ENCODE peak calls at places on chromosomes 16 and 17, in four cellular contexts. H is H1, T is SK-N-SH, K is A549. I is an unnamed sample. For H3K4me1, the result is how much of the 10 kb centered on the place peaks cover.

GRCh38 chr16:70767377-70768204 is 33.4 kb downstream of the VAC14 start:
- DNase-seq in K (no peak), T (no peak), H (no peak), I (no peak)

GRCh38 chr16:23728112-23728477 is 15.1 kb upstream of the ERN2 start:
- DNase-seq in T (no peak), K (no peak), H (no peak), I (no peak)

GRCh38 chr16:85372627-85373372 is 240.3 kb upstream of the GSE1 start:
- DNase-seq in H (no peak), T (no peak), K (peak), I (no peak)

GRCh38 chr16:4538067-4538385 is 547 bp downstream of the CDIP1 start:
- DNase-seq in K (no peak), H (no peak), T (no peak), I (peak)

GRCh38 chr17:15966183-15966878 is 21.4 kb downstream of the ADORA2B start:
- DNase-seq in K (no peak), T (no peak), H (no peak), I (peak)

GRCh38 chr16:2675021-2675420 is 7.3 kb upstream of the KCTD5 start:
- DNase-seq in H (no peak), T (no peak), K (no peak), I (no peak)

GRCh38 chr17:29176500-29177351 is 3.5 kb downstream of the MYO18A start:
- DNase-seq in K (peak), H (peak), T (peak), I (peak)

GRCh38 chr17:29840884-29841283 is 89.1 kb downstream of the SSH2 start:
- DNase-seq in T (no peak), K (no peak), H (no peak), I (peak)

GRCh38 chr17:59298512-59298911 is 32.9 kb upstream of the YPEL2 start:
- DNase-seq in T (no peak), H (no peak), K (no peak), I (no peak)

GRCh38 chr17:32596206-32596605 is 109.4 kb downstream of the CDK5R1 start:
- DNase-seq in K (no peak), T (no peak), H (no peak), I (no peak)

GRCh38 chr17:50396261-50397110 is 837 bp downstream of the LRRC59 start:
- DNase-seq in T (peak), H (no peak), K (peak), I (peak)

GRCh38 chr16:54331241-54332002 is 44.8 kb upstream of the IRX3 start:
- DNase-seq in H (peak), K (no peak), T (no peak), I (no peak)

GRCh38 chr17:36463916-36464764 is 22.3 kb upstream of the ZNHIT3 start:
- DNase-seq in K (peak), T (no peak), H (peak), I (peak)

GRCh38 chr17:50093807-50094206 is 1.3 kb upstream of the PDK2 start:
- DNase-seq in H (no peak), K (no peak), T (no peak), I (no peak)

GRCh38 chr17:39782481-39782880 is 44.7 kb downstream of the GRB7 start:
- DNase-seq in T (no peak), K (no peak), H (no peak), I (peak)

GRCh38 chr17:66426397-66427033 is 124.1 kb downstream of the PRKCA start:
- DNase-seq in T (no peak), H (no peak), K (peak), I (no peak)

GRCh38 chr16:72241930-72242329 is 70.0 kb upstream of the PMFBP1 start:
- DNase-seq in H (no peak), T (peak), K (peak), I (peak)

GRCh38 chr17:17928422-17929386 is 43.5 kb downstream of the TOM1L2 start:
- DNase-seq in K (no peak), T (no peak), H (no peak), I (peak)

GRCh38 chr17:79613195-79613517 is 2.3 kb upstream of the RBFOX3 start:
- DNase-seq in T (no peak), K (no peak), H (no peak), I (no peak)

GRCh38 chr17:72850410-72850809 is 242.1 kb downstream of the SLC39A11 start:
- DNase-seq in T (no peak), H (no peak), K (peak), I (no peak)

GRCh38 chr17:49513616-49514373 is 18.7 kb downstream of the NGFR start:
- DNase-seq in H (no peak), T (no peak), K (no peak), I (no peak)

GRCh38 chr17:32331243-32332040 is 10.5 kb downstream of the C17orf75 start:
- DNase-seq in K (no peak), T (no peak), H (no peak), I (no peak)

DNA sequence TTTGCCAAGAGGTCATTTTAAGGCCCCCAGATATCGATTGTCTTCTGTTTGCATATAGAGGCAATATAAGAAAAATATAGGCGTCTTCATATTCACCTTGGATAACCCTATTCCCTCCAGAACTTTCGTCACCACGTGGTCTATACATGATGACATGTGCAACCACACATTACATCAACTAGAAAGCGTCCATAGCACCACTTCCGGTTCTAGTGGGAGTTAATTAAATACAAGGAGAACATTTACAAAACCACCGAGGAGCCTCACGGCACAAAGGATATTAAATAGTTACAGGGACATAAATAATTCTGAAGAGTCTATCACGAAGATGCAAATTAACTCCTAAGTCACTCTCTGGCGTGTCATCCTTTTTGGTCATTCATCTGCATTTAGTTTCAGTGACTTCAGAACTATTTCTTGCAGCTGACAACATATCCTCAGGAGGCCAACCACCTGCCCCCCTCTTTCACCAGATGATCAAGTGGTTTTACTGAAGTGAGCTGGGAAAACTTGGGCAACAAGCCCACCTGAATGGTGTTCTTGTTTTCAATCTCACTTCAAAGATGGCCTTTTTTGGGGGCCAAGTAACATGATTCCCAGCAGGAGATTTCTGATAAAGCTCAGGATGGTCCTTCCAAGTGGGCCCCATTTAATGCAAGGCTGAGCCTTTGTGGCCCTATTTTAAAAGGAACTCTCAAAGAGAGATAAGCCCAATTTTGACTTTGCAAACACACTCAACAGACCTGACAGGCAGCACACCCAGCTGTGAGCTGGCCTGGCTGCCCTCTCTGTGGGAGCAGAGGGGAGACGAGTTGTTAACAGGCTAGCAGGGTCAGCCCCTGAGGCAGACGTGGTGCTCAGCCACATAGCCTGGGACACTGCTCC is 15.3 kb downstream of the CMTM3 start:
- DNase-seq in K (no peak), T (no peak), H (no peak), I (no peak)
- H3K4me1 ChIP-seq in K (under half), T (under half), H (under half), I (under half)

GRCh38 chr16:977896-978295 is 3.7 kb upstream of the SOX8 start:
- DNase-seq in K (no peak), T (no peak), H (no peak), I (no peak)
- H3K4me2 ChIP-seq in K (no peak), T (no peak), H (no peak), I (no peak)

DNA sequence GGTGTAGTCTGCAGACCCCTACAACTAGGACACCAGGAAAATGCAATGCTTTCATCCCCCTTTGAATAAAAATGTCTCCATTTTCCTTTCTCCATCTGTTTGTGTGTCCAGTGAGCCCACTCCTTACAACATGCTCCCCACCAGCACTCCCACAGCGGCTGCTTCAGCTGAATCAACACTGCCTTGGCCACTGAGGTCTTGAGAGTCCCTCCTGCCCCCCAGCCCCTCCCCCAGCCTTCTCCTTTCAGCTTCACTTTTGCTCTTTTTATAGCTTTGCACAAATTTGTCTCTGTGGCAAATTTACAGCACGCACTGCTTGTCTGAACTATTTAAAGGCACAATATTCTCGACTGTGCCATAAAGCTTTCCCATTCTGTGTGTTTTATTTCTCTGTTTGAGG is 579.4 kb downstream of the TOX3 start:
- DNase-seq in T (no peak), H (no peak), K (no peak), I (no peak)
- TF ChIP-seq MAX in T (no peak), H (no peak), K (no peak), I (no peak)

GRCh38 chr16:57264950-57265371 is 19.5 kb downstream of the PLLP start:
- DNase-seq in H (no peak), T (peak), K (no peak), I (no peak)

GRCh38 chr16:57262841-57263584 is 18.0 kb downstream of the ARL2BP start:
- DNase-seq in K (no peak), T (peak), H (no peak), I (no peak)

GRCh38 chr16:57261806-57262205 is 16.7 kb downstream of the ARL2BP start:
- DNase-seq in H (no peak), K (no peak), T (peak), I (no peak)

GRCh38 chr16:57264381-57264780 is 19.3 kb downstream of the ARL2BP start:
- DNase-seq in K (no peak), H (no peak), T (no peak), I (no peak)

GRCh38 chr16:57263585-57264351 is 18.7 kb downstream of the ARL2BP start:
- DNase-seq in H (no peak), K (no peak), T (peak), I (no peak)
- H3K4me1 ChIP-seq in H (under half), K (under half), T (under half), I (under half)

GRCh38 chr17:81429353-81429774 is 34.1 kb downstream of the BAHCC1 start:
- DNase-seq in H (no peak), K (peak), T (peak), I (peak)

GRCh38 chr17:81429813-81430510 is 34.7 kb downstream of the BAHCC1 start:
- DNase-seq in K (no peak), T (peak), H (no peak), I (no peak)

GRCh38 chr17:81428521-81428920 is 33.3 kb downstream of the BAHCC1 start:
- DNase-seq in H (no peak), T (no peak), K (no peak), I (no peak)

GRCh38 chr17:81428121-81428515 is 32.9 kb downstream of the BAHCC1 start:
- DNase-seq in H (no peak), K (no peak), T (peak), I (no peak)

DNA sequence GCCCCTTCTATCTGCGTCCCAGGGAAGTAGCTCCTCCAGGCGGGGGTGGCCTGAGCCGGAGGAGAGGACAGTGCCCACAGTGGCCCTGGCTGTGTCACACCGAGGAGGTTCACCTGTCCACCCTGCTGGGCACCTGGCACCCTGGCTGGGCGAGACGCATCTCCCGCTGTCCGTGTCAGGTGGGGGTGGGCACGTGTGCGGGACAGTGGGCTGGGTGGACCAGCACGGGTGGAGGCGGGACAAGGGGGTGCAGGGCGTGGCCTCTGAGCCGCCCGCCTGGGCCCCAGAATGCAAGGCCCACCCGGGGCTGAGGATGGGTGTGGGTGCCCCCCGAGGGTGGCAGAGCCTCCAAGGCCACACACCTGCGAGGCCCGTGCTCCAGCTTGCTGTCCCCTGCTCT is 33.7 kb downstream of the BAHCC1 start:
- DNase-seq in H (no peak), K (no peak), T (no peak), I (no peak)
- H3K4me2 ChIP-seq in H (no peak), K (peak), T (peak), I (no peak)

GRCh38 chr16:17828012-17828411 is 357.3 kb upstream of the XYLT1 start:
- DNase-seq in K (peak), H (no peak), T (no peak), I (no peak)

GRCh38 chr16:17829826-17830225 is 359.1 kb upstream of the XYLT1 start:
- DNase-seq in T (no peak), H (no peak), K (no peak), I (no peak)

GRCh38 chr16:17831330-17831729 is 360.6 kb upstream of the XYLT1 start:
- DNase-seq in K (peak), T (no peak), H (no peak), I (no peak)

GRCh38 chr16:17830651-17831050 is 359.9 kb upstream of the XYLT1 start:
- DNase-seq in T (no peak), K (no peak), H (no peak), I (no peak)

DNA sequence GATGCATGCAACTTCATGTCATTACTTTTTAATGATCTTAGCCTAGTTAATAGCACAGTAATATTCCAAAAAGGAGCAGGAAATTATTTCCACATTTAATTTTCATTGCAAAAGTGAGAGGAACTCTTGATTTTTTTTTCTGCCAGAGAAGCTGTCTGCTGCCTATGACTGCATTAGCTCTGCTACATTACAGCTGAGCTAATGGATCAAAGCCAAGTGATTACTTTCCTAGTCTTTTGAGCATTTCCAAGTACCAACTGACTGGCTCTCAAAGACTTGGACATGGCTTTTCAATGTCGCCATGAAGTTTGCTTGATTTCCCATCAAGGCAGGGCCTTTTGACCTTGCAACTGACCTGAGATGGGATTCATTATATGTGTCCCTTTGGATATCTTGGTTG is 356.6 kb upstream of the XYLT1 start:
- DNase-seq in H (no peak), K (no peak), T (no peak), I (no peak)
- TF ChIP-seq MAX in H (no peak), K (no peak), T (no peak), I (no peak)